ENCODE peak calls at places on chromosomes 13 and 19, in four cellular contexts. One of them, this sample, is unnamed. For H3K4me1, the result is how much of the 10 kb centered on the place peaks cover.

GRCh38 chr13:53281677-53282076 is 253.1 kb downstream of the OLFM4 start:
- DNase-seq in hepatocyte: no peak
- DNase-seq in CD4-positive, alpha-beta memory T cell: no peak
- DNase-seq in cardiac muscle cell: no peak
- DNase-seq in this sample: no peak

GRCh38 chr19:16868423-16869130 is 20.2 kb upstream of the F2RL3 start:
- DNase-seq in CD4-positive, alpha-beta memory T cell: no peak
- DNase-seq in cardiac muscle cell: no peak
- DNase-seq in hepatocyte: no peak
- DNase-seq in this sample: no peak

GRCh38 chr13:46359731-46360130 is 27.3 kb downstream of the RUBCNL start:
- DNase-seq in CD4-positive, alpha-beta memory T cell: no peak
- DNase-seq in cardiac muscle cell: no peak
- DNase-seq in hepatocyte: no peak
- DNase-seq in this sample: no peak

GRCh38 chr13:19266979-19267378 is 85.4 kb upstream of the TUBA3C start:
- DNase-seq in cardiac muscle cell: no peak
- DNase-seq in hepatocyte: no peak
- DNase-seq in CD4-positive, alpha-beta memory T cell: no peak
- DNase-seq in this sample: no peak

GRCh38 chr13:24032252-24032651 is 128.3 kb upstream of the SPATA13 start:
- DNase-seq in hepatocyte: no peak
- DNase-seq in CD4-positive, alpha-beta memory T cell: no peak
- DNase-seq in cardiac muscle cell: peak
- DNase-seq in this sample: no peak

GRCh38 chr19:29540128-29540527 is 14.3 kb downstream of the VSTM2B start:
- DNase-seq in hepatocyte: no peak
- DNase-seq in CD4-positive, alpha-beta memory T cell: no peak
- DNase-seq in cardiac muscle cell: no peak
- DNase-seq in this sample: no peak

GRCh38 chr13:51614350-51614786 is 30.1 kb downstream of the WDFY2 start:
- DNase-seq in cardiac muscle cell: no peak
- DNase-seq in hepatocyte: no peak
- DNase-seq in CD4-positive, alpha-beta memory T cell: peak
- DNase-seq in this sample: no peak

GRCh38 chr13:30364876-30365275 is 57.4 kb upstream of the UBE2L5 start:
- DNase-seq in hepatocyte: no peak
- DNase-seq in cardiac muscle cell: peak
- DNase-seq in CD4-positive, alpha-beta memory T cell: no peak
- DNase-seq in this sample: no peak

GRCh38 chr19:58558066-58558622 is at the start of gene UBE2M:
- DNase-seq in CD4-positive, alpha-beta memory T cell: no peak
- DNase-seq in cardiac muscle cell: no peak
- DNase-seq in hepatocyte: peak
- DNase-seq in this sample: peak

GRCh38 chr19:38005224-38005614 is 98.2 kb downstream of the SIPA1L3 start:
- DNase-seq in cardiac muscle cell: no peak
- DNase-seq in hepatocyte: no peak
- DNase-seq in CD4-positive, alpha-beta memory T cell: no peak
- DNase-seq in this sample: no peak

GRCh38 chr19:7355151-7355845 is 6.6 kb downstream of the ARHGEF18 start:
- DNase-seq in hepatocyte: peak
- DNase-seq in CD4-positive, alpha-beta memory T cell: no peak
- DNase-seq in cardiac muscle cell: peak
- DNase-seq in this sample: no peak

GRCh38 chr13:32019612-32020233 is 11.9 kb upstream of the FRY start:
- DNase-seq in hepatocyte: peak
- DNase-seq in CD4-positive, alpha-beta memory T cell: no peak
- DNase-seq in cardiac muscle cell: peak
- DNase-seq in this sample: peak

GRCh38 chr13:112467236-112467635 is 91.1 kb downstream of the SPACA7 start:
- DNase-seq in hepatocyte: no peak
- DNase-seq in CD4-positive, alpha-beta memory T cell: no peak
- DNase-seq in cardiac muscle cell: no peak
- DNase-seq in this sample: no peak

DNA sequence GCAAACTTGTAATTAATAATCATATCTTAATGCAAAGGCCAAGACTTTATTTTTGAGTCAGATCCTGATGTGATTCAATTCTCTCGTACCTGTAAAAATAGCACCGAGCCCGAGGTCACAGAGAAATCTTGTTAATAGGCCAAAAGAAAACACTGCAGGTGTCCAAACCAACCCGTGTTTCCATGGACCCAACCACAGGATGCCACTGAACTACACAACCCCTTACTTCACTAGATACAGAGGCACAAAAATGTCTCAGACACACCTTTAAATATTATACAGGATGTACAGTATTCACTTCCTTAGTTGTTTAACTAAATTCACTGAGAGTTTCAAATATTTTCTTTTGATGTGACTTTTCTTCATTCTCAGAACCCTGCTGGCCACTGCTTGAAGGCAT is 530.9 kb downstream of the MYO16 start:
- DNase-seq in hepatocyte: no peak
- DNase-seq in CD4-positive, alpha-beta memory T cell: no peak
- DNase-seq in cardiac muscle cell: no peak
- DNase-seq in this sample: no peak
- H3K4me1 ChIP-seq in hepatocyte: under half
- H3K4me1 ChIP-seq in CD4-positive, alpha-beta memory T cell: under half
- H3K4me1 ChIP-seq in cardiac muscle cell: under half
- H3K4me1 ChIP-seq in this sample: under half

GRCh38 chr19:35995655-35995993 is 636 bp downstream of the SDHAF1 start:
- DNase-seq in cardiac muscle cell: peak
- DNase-seq in hepatocyte: peak
- DNase-seq in CD4-positive, alpha-beta memory T cell: no peak
- DNase-seq in this sample: peak
- H3K27ac ChIP-seq in cardiac muscle cell: no peak
- H3K27ac ChIP-seq in hepatocyte: peak
- H3K27ac ChIP-seq in CD4-positive, alpha-beta memory T cell: peak
- H3K27ac ChIP-seq in this sample: peak

DNA sequence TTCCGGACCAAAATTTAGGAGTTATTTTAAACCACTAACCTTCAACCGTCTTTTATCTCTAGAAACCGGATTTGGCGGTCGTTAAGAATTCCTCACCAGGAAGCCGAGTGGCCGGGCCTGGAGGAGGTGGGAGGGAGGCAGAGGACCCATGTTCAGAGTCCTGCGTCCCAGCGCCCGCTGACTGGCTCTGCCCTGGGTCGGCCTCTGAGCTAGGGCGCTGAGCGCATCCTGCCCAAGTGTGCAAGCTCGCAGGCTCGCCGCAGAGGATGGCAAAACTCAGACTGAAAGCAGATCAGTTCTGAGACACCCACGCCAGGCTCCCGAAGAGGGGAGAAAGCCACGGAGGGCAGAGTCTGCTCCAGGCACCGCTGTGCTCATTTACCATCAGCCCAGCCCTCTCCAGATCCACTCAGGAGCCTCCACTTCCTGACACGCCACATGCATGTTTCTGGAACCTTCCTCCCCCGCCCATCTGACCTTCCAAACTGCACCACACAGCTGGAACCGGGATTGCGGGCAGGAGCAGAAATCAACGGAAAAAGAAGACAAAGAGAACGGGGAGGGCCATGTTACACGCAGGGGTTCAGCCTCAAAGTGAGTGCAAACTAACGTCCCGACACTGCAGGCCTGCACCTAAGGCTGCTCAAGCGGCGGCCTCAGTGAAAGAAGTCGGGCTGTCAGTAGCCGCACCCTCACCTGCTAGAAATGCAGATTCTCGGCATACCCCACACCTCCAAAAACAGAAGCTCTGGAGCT is 8.2 kb downstream of the COL4A1 start:
- DNase-seq in hepatocyte: no peak
- DNase-seq in CD4-positive, alpha-beta memory T cell: no peak
- DNase-seq in cardiac muscle cell: peak
- DNase-seq in this sample: no peak
- H3K4me1 ChIP-seq in hepatocyte: under half
- H3K4me1 ChIP-seq in CD4-positive, alpha-beta memory T cell: under half
- H3K4me1 ChIP-seq in cardiac muscle cell: under half
- H3K4me1 ChIP-seq in this sample: under half

GRCh38 chr13:79501538-79502232 is 20.7 kb downstream of the NDFIP2 start:
- DNase-seq in hepatocyte: no peak
- DNase-seq in cardiac muscle cell: no peak
- DNase-seq in CD4-positive, alpha-beta memory T cell: no peak
- DNase-seq in this sample: no peak
- H3K27ac ChIP-seq in hepatocyte: no peak
- H3K27ac ChIP-seq in cardiac muscle cell: no peak
- H3K27ac ChIP-seq in CD4-positive, alpha-beta memory T cell: no peak
- H3K27ac ChIP-seq in this sample: no peak

GRCh38 chr19:10776900-10777650 is 58.9 kb downstream of the TMED1 start:
- DNase-seq in cardiac muscle cell: no peak
- DNase-seq in hepatocyte: no peak
- DNase-seq in CD4-positive, alpha-beta memory T cell: no peak
- DNase-seq in this sample: no peak

GRCh38 chr19:10784257-10784656 is 51.8 kb downstream of the TMED1 start:
- DNase-seq in cardiac muscle cell: no peak
- DNase-seq in CD4-positive, alpha-beta memory T cell: no peak
- DNase-seq in hepatocyte: no peak
- DNase-seq in this sample: no peak

GRCh38 chr19:10780368-10780767 is 55.6 kb downstream of the TMED1 start:
- DNase-seq in CD4-positive, alpha-beta memory T cell: no peak
- DNase-seq in cardiac muscle cell: peak
- DNase-seq in hepatocyte: no peak
- DNase-seq in this sample: no peak

GRCh38 chr19:10788146-10788545 is 47.9 kb downstream of the TMED1 start:
- DNase-seq in CD4-positive, alpha-beta memory T cell: no peak
- DNase-seq in cardiac muscle cell: no peak
- DNase-seq in hepatocyte: no peak
- DNase-seq in this sample: no peak

DNA sequence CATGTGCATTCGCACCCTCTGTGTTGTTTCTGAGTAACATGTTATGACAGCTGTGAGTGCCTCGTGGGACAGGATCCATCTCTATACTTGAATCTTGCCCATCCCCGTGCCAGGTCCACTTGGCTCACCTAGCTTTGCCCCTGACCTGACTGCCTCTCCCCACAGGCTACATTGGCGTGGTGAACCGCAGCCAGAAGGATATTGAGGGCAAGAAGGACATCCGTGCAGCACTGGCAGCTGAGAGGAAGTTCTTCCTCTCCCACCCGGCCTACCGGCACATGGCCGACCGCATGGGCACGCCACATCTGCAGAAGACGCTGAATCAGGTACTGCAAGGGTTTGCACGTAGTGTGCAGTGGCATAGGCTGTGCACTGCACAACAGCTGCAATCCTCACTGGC is 53.2 kb downstream of the TMED1 start:
- DNase-seq in cardiac muscle cell: no peak
- DNase-seq in CD4-positive, alpha-beta memory T cell: no peak
- DNase-seq in hepatocyte: no peak
- DNase-seq in this sample: no peak
- H3K4me1 ChIP-seq in cardiac muscle cell: under half
- H3K4me1 ChIP-seq in CD4-positive, alpha-beta memory T cell: under half
- H3K4me1 ChIP-seq in hepatocyte: under half
- H3K4me1 ChIP-seq in this sample: under half

GRCh38 chr19:13781547-13781946 is 7.3 kb downstream of the C19orf53 start:
- DNase-seq in cardiac muscle cell: peak
- DNase-seq in CD4-positive, alpha-beta memory T cell: no peak
- DNase-seq in hepatocyte: peak
- DNase-seq in this sample: peak
- H3K27ac ChIP-seq in cardiac muscle cell: no peak
- H3K27ac ChIP-seq in CD4-positive, alpha-beta memory T cell: no peak
- H3K27ac ChIP-seq in hepatocyte: peak
- H3K27ac ChIP-seq in this sample: peak

GRCh38 chr19:10768369-10768768 is 50.5 kb downstream of the DNM2 start:
- DNase-seq in cardiac muscle cell: no peak
- DNase-seq in CD4-positive, alpha-beta memory T cell: no peak
- DNase-seq in hepatocyte: no peak
- DNase-seq in this sample: no peak

GRCh38 chr19:10764340-10764894 is 46.5 kb downstream of the DNM2 start:
- DNase-seq in CD4-positive, alpha-beta memory T cell: no peak
- DNase-seq in hepatocyte: peak
- DNase-seq in cardiac muscle cell: no peak
- DNase-seq in this sample: peak

GRCh38 chr19:10767726-10768125 is 49.8 kb downstream of the DNM2 start:
- DNase-seq in CD4-positive, alpha-beta memory T cell: no peak
- DNase-seq in cardiac muscle cell: no peak
- DNase-seq in hepatocyte: no peak
- DNase-seq in this sample: no peak

GRCh38 chr19:10766681-10767201 is 48.9 kb downstream of the DNM2 start:
- DNase-seq in CD4-positive, alpha-beta memory T cell: no peak
- DNase-seq in hepatocyte: no peak
- DNase-seq in cardiac muscle cell: peak
- DNase-seq in this sample: no peak

DNA sequence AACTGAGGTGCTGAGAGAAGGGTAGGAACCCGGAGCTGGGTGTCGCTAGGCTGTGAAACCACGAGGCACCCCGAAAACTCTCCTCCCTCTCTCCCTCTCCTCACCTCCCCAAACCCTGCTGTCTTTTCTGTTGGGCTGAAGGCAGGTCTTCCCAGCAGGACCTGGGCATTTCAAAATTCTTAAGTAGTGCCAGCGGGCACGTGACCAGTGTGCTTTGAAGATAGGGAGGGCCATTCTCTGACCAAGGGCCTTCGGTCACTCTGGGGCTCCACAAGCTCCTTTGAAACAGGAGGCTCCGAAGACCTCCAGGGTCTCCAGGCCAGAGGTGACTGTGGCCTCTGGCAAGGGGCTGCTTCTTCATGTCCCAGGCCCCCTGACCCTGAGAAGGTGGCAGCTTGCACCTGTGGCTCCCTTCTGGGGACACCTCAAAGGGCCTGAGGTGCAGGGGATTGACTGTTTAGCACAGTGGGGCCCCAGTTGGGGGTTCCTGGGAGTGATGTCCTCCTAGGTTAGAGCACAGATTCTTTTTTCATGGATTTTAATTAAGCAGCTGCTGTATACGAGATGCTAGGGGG is 48.3 kb downstream of the DNM2 start:
- DNase-seq in hepatocyte: no peak
- DNase-seq in cardiac muscle cell: no peak
- DNase-seq in CD4-positive, alpha-beta memory T cell: no peak
- DNase-seq in this sample: no peak
- H3K4me1 ChIP-seq in hepatocyte: under half
- H3K4me1 ChIP-seq in cardiac muscle cell: under half
- H3K4me1 ChIP-seq in CD4-positive, alpha-beta memory T cell: half or more
- H3K4me1 ChIP-seq in this sample: half or more

GRCh38 chr19:18027151-18027550 is 19.2 kb downstream of the ARRDC2 start:
- DNase-seq in CD4-positive, alpha-beta memory T cell: no peak
- DNase-seq in hepatocyte: no peak
- DNase-seq in cardiac muscle cell: no peak
- DNase-seq in this sample: no peak

GRCh38 chr19:18020212-18021067 is 12.5 kb downstream of the ARRDC2 start:
- DNase-seq in CD4-positive, alpha-beta memory T cell: no peak
- DNase-seq in cardiac muscle cell: peak
- DNase-seq in hepatocyte: peak
- DNase-seq in this sample: peak

GRCh38 chr19:18021121-18021755 is 13.3 kb downstream of the ARRDC2 start:
- DNase-seq in cardiac muscle cell: peak
- DNase-seq in hepatocyte: no peak
- DNase-seq in CD4-positive, alpha-beta memory T cell: peak
- DNase-seq in this sample: peak

DNA sequence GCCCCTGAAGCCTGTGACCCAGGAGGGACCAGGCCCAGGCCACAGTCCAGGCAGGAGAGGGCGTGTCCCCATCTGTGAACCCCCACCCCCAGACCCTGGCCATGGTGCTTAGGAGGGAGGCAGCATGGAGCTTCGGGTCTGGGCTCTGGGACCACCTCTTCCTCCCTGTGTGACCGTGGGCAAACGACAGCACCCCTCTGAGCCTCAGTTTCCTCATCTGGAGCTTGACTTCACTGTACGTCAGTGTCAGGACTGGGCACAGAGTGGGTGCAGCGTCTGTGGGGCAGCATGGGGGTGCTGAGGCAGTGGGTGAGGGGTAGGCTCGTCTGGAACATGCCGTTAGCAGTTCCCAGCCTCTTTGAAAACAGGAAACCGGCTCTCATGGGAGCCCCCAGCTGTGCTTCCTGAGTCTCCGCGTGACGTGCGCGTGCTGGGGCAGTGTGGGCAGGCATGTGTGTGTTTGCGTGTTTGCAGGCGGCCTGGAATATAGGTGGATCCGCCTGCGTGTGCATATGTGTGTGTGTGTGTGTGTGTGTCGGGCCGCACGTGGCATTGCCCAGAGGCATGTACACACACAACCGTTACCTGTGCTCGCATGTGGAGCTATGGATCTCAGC is 15.7 kb downstream of the ARRDC2 start:
- DNase-seq in CD4-positive, alpha-beta memory T cell: peak
- DNase-seq in cardiac muscle cell: peak
- DNase-seq in hepatocyte: no peak
- DNase-seq in this sample: peak
- H3K27ac ChIP-seq in CD4-positive, alpha-beta memory T cell: peak
- H3K27ac ChIP-seq in cardiac muscle cell: no peak
- H3K27ac ChIP-seq in hepatocyte: no peak
- H3K27ac ChIP-seq in this sample: peak